ENCODE peak calls at places on chromosome 18, in four cellular contexts. Z is GM04504, R is A549, P is A172. E is an unnamed sample.

GRCh38 chr18:13222371-13223281 is 4.1 kb downstream of the LDLRAD4 start:
- DNase-seq in Z (peak; percentile 19), R (no peak), P (peak; percentile 66), E (no peak)

GRCh38 chr18:616380-616995 is 19.7 kb downstream of the CLUL1 start:
- DNase-seq in Z (no peak), R (peak; percentile 47), P (peak; percentile 54), E (no peak)

GRCh38 chr18:49794740-49795139 is 18.6 kb downstream of the ACAA2 start:
- DNase-seq in Z (no peak), R (no peak), P (no peak), E (no peak)

GRCh38 chr18:37985126-37985525 is 419.5 kb upstream of the CELF4 start:
- DNase-seq in Z (no peak), R (no peak), P (no peak), E (no peak)

GRCh38 chr18:11149441-11150270 is at the start of gene PIEZO2:
- DNase-seq in Z (peak; percentile 43), R (peak; percentile 14), P (peak; percentile 19), E (peak; percentile 42)

GRCh38 chr18:62420513-62421209 is 95.6 kb downstream of the TNFRSF11A start:
- DNase-seq in Z (no peak), R (peak; percentile 69), P (peak; percentile 58), E (peak; percentile 24)

GRCh38 chr18:53056064-53056463 is 716.1 kb downstream of the DCC start:
- DNase-seq in Z (no peak), R (no peak), P (no peak), E (no peak)

GRCh38 chr18:10727477-10727876 is 201.7 kb downstream of the NAPG start:
- DNase-seq in Z (no peak), R (no peak), P (no peak), E (no peak)

GRCh38 chr18:858016-858415 is 46.0 kb upstream of the YES1 start:
- DNase-seq in Z (no peak), R (no peak), P (no peak), E (no peak)

GRCh38 chr18:28112056-28112470 is 64.9 kb downstream of the CDH2 start:
- DNase-seq in Z (peak; percentile 21), R (peak; percentile 17), P (peak; percentile 89), E (no peak)

GRCh38 chr18:49681387-49681786 is 119.5 kb downstream of the LIPG start:
- DNase-seq in Z (no peak), R (peak; percentile 6), P (no peak), E (no peak)

GRCh38 chr18:55334875-55335274 is 253.1 kb downstream of the TCF4 start:
- DNase-seq in Z (no peak), R (no peak), P (no peak), E (no peak)

GRCh38 chr18:832085-832681 is 20.1 kb upstream of the YES1 start:
- DNase-seq in Z (no peak), R (peak; percentile 43), P (no peak), E (no peak)

GRCh38 chr18:10771053-10771709 is 245.4 kb downstream of the NAPG start:
- DNase-seq in Z (no peak), R (no peak), P (peak; percentile 32), E (no peak)

GRCh38 chr18:47113796-47114540 is 36.3 kb downstream of the HDHD2 start:
- DNase-seq in Z (peak; percentile 82), R (no peak), P (peak; percentile 45), E (no peak)

GRCh38 chr18:2589345-2590060 is 18.1 kb downstream of the NDC80 start:
- DNase-seq in Z (no peak), R (no peak), P (no peak), E (no peak)

GRCh38 chr18:69233465-69234054 is 167.1 kb upstream of the DOK6 start:
- DNase-seq in Z (peak; percentile 7), R (no peak), P (no peak), E (no peak)

GRCh38 chr18:62324917-62325805 is at the start of gene TNFRSF11A:
- DNase-seq in Z (no peak), R (peak; percentile 57), P (no peak), E (no peak)

GRCh38 chr18:24488824-24489493 is 28.5 kb downstream of the HRH4 start:
- DNase-seq in Z (no peak), R (peak; percentile 18), P (peak; percentile 46), E (peak; percentile 11)